ENCODE peak calls at places on chromosomes 11 and 22, in four cellular contexts. K is ELF-1; R is activated naive CD4-positive, alpha-beta T cell treated with anti-CD3 and anti-CD28 coated beads for 36 hours; H is HFFc6. A is an unnamed sample.

GRCh38 chr11:86670179-86670578 is 2.2 kb downstream of the ME3 start:
- DNase-seq in H (no peak), K (no peak), R (no peak), A (no peak)

GRCh38 chr11:131465746-131466145 is 95.3 kb downstream of the NTM start:
- DNase-seq in R (no peak), K (peak), H (no peak), A (no peak)

GRCh38 chr11:46712874-46713576 is 6.0 kb upstream of the F2 start:
- DNase-seq in H (no peak), K (no peak), R (no peak), A (no peak)

GRCh38 chr22:19120829-19121630 is 1.2 kb downstream of the DGCR2 start:
- DNase-seq in R (peak), K (peak), H (peak), A (peak)

GRCh38 chr11:47847537-47847891 is 636 bp downstream of the NUP160 start:
- DNase-seq in H (no peak), R (no peak), K (no peak), A (no peak)

GRCh38 chr22:37681556-37682049 is 4.5 kb upstream of the NOL12 start:
- DNase-seq in R (peak), K (peak), H (peak), A (peak)

GRCh38 chr11:130165601-130166456 is 6.2 kb downstream of the ST14 start:
- DNase-seq in K (no peak), H (no peak), R (no peak), A (no peak)

GRCh38 chr11:69652999-69653398 is 12.0 kb downstream of the CCND1 start:
- DNase-seq in K (no peak), R (no peak), H (no peak), A (no peak)

GRCh38 chr22:22060200-22061084 is 77.9 kb upstream of the TOP3B start:
- DNase-seq in H (peak), R (peak), K (peak), A (peak)